ENCODE peak calls at places on chromosomes 3 and 15, in nine cellular contexts. K is stimulated activated CD8-positive, alpha-beta memory T cell treated with anti-CD3 and anti-CD28 coated beads, Interleukin-7, amount 100 ng/mL, for 1 hour; A is HEK293T; P is AG20443; Y is ovary; F is M059J; H is hippocampal formation; M is A549; U is breast epithelium. G is an unnamed sample.

GRCh38 chr15:35000511-35000910 is 12.4 kb upstream of the ZNF770 start:
- DNase-seq in K (no peak), A (no peak), P (peak; percentile 71), Y (no peak), F (peak; percentile 91), H (no peak), M (peak; percentile 67), U (peak; percentile 48), G (no peak)

GRCh38 chr3:34001022-34001421 is 202.6 kb downstream of the PDCD6IP start:
- DNase-seq in K (no peak), A (no peak), P (no peak), Y (no peak), F (no peak), H (no peak), M (no peak), U (no peak), G (no peak)

GRCh38 chr3:171908731-171909130 is 65.6 kb downstream of the TMEM212 start:
- DNase-seq in K (no peak), A (no peak), P (no peak), Y (no peak), F (no peak), H (no peak), M (no peak), U (no peak), G (no peak)

GRCh38 chr15:31325432-31325975 is 1.1 kb upstream of the KLF13 start:
- DNase-seq in K (no peak), A (peak; percentile 21), P (peak; percentile 63), Y (peak; percentile 90), F (peak; percentile 17), H (peak; percentile 82), M (no peak), U (peak; percentile 58), G (no peak)

GRCh38 chr15:91515188-91515754 is 338.2 kb upstream of the SLCO3A1 start:
- DNase-seq in K (no peak), A (no peak), P (peak; percentile 90), Y (no peak), F (peak; percentile 84), H (no peak), M (peak; percentile 67), U (peak; percentile 26), G (peak; percentile 83)

GRCh38 chr3:22939349-22939748 is 263.8 kb upstream of the UBE2E2 start:
- DNase-seq in K (no peak), A (no peak), P (peak; percentile 21), Y (no peak), F (no peak), H (no peak), M (no peak), U (no peak), G (no peak)

GRCh38 chr15:24955549-24955929 is 752 bp downstream of the SNRPN start:
- DNase-seq in K (no peak), A (no peak), P (peak; percentile 11), Y (peak; percentile 50), F (peak; percentile 1), H (no peak), M (no peak), U (no peak), G (no peak)

GRCh38 chr3:138949445-138950005 is 2.5 kb downstream of the FOXL2NB start:
- DNase-seq in K (no peak), A (no peak), P (no peak), Y (peak; percentile 57), F (no peak), H (no peak), M (no peak), U (no peak), G (no peak)

GRCh38 chr15:67543348-67543718 is 830 bp downstream of the MAP2K5 start:
- DNase-seq in K (no peak), A (peak; percentile 29), P (peak; percentile 25), Y (peak; percentile 41), F (peak; percentile 38), H (no peak), M (peak; percentile 14), U (no peak), G (no peak)

G was measured in COLO829.